ENCODE peak calls at places on chromosomes 1 and 21, in five cellular contexts. V is stimulated activated CD4-positive, alpha-beta T cell treated with anti-CD3 and anti-CD28 coated beads, Interleukin-4, amount 100 ng/mL, for 1 hour; D is hypothalamus; C is astrocyte of the spinal cord; K is activated T-cell treated with anti-CD3 and anti-CD28 coated beads, Interleukin-2, amount 50 U/mL, for 72 hours. X is an unnamed sample.
A peak's percentile ranks its signal among the peaks of the same experiment; 100 is the strongest.

GRCh38 chr1:17205652-17206051 is 724 bp downstream of the PADI1 start:
- DNase-seq in V (no peak), D (no peak), C (no peak), K (no peak), X (no peak)

GRCh38 chr21:27885296-27885711 is 918.4 kb upstream of the ADAMTS5 start:
- DNase-seq in V (no peak), D (no peak), C (no peak), K (no peak), X (no peak)

GRCh38 chr1:39387452-39387851 is 104.0 kb upstream of the BMP8A start:
- DNase-seq in V (no peak), D (no peak), C (peak; percentile 85), K (no peak), X (no peak)

GRCh38 chr1:214404571-214405213 is 123.7 kb downstream of the SMYD2 start:
- DNase-seq in V (no peak), D (no peak), C (peak; percentile 71), K (no peak), X (no peak)

GRCh38 chr1:36232212-36233031 is 8.2 kb downstream of the THRAP3 start:
- DNase-seq in V (no peak), D (no peak), C (no peak), K (no peak), X (no peak)

GRCh38 chr21:16891821-16892220 is 621.0 kb upstream of the CXADR start:
- DNase-seq in V (no peak), D (no peak), C (peak; percentile 78), K (no peak), X (no peak)

GRCh38 chr1:145858238-145858936 is 494 bp downstream of the PIAS3 start:
- DNase-seq in V (peak; percentile 69), D (no peak), C (peak; percentile 22), K (peak; percentile 59), X (peak; percentile 63)

GRCh38 chr1:119895102-119895501 is 1.2 kb downstream of the ADAM30 start:
- DNase-seq in V (no peak), D (no peak), C (no peak), K (no peak), X (no peak)

GRCh38 chr1:206772228-206773002 is at the start of gene IL10:
- DNase-seq in V (no peak), D (no peak), C (no peak), K (no peak), X (no peak)

GRCh38 chr1:237562247-237562823 is 328.4 kb downstream of the ZP4 start:
- DNase-seq in V (no peak), D (no peak), C (peak; percentile 70), K (peak; percentile 3), X (peak; percentile 32)

GRCh38 chr1:10862743-10863335 is 66.4 kb upstream of the CASZ1 start:
- DNase-seq in V (no peak), D (no peak), C (no peak), K (no peak), X (no peak)

GRCh38 chr1:78277253-78277652 is 213.5 kb upstream of the PTGFR start:
- DNase-seq in V (no peak), D (no peak), C (peak; percentile 87), K (no peak), X (no peak)

GRCh38 chr1:201166964-201167624 is 12.8 kb upstream of the TMEM9 start:
- DNase-seq in V (no peak), D (no peak), C (no peak), K (no peak), X (no peak)

GRCh38 chr1:165907256-165907857 is 79.9 kb downstream of the UCK2 start:
- DNase-seq in V (no peak), D (no peak), C (peak; percentile 14), K (no peak), X (no peak)

GRCh38 chr1:155308493-155309422 is at the start of gene FDPS:
- DNase-seq in V (peak; percentile 95), D (peak; percentile 97), C (peak; percentile 99), K (peak; percentile 95), X (peak; percentile 97)

GRCh38 chr1:58827298-58827697 is 43.5 kb upstream of the JUN start:
- DNase-seq in V (no peak), D (no peak), C (no peak), K (no peak), X (no peak)

GRCh38 chr1:16625497-16626408 is 12.4 kb upstream of the NBPF1 start:
- DNase-seq in V (no peak), D (no peak), C (no peak), K (no peak), X (peak; percentile 60)

GRCh38 chr1:210731193-210731592 is 402.5 kb downstream of the HHAT start:
- DNase-seq in V (no peak), D (no peak), C (no peak), K (no peak), X (no peak)

GRCh38 chr1:193356249-193356648 is 169.8 kb upstream of the B3GALT2 start:
- DNase-seq in V (no peak), D (no peak), C (no peak), K (no peak), X (no peak)

GRCh38 chr1:147717051-147717705 is 43.2 kb downstream of the GJA5 start:
- DNase-seq in V (no peak), D (no peak), C (no peak), K (no peak), X (no peak)

GRCh38 chr1:35587736-35588135 is 14.6 kb downstream of the TFAP2E start:
- DNase-seq in V (no peak), D (no peak), C (no peak), K (no peak), X (no peak)

GRCh38 chr1:229070168-229070567 is 200.7 kb upstream of the RAB4A start:
- DNase-seq in V (no peak), D (peak; percentile 39), C (peak; percentile 47), K (no peak), X (no peak)

GRCh38 chr1:246161626-246162025 is 345.5 kb downstream of the SMYD3 start:
- DNase-seq in V (no peak), D (no peak), C (peak; percentile 61), K (no peak), X (no peak)

GRCh38 chr1:156901590-156901900 is 8.0 kb downstream of the PEAR1 start:
- DNase-seq in V (no peak), D (no peak), C (no peak), K (no peak), X (no peak)

X was measured in GM13976.